ENCODE peak calls at places on chromosome 12, in five cellular contexts. K is K562, V is SK-N-SH, D is HepG2, Z is GM12892. H is an unnamed sample.

GRCh38 chr12:132430838-132431826 is 58.8 kb upstream of the FBRSL1 start:
- DNase-seq in K (no peak), Z (no peak), D (no peak), V (no peak), H (no peak)

GRCh38 chr12:65628061-65628460 is 196.2 kb upstream of the HMGA2 start:
- DNase-seq in K (no peak), V (no peak), Z (no peak), D (no peak), H (no peak)

GRCh38 chr12:59088673-59089072 is 168.4 kb upstream of the LRIG3 start:
- DNase-seq in V (no peak), D (no peak), K (no peak), Z (no peak), H (no peak)

GRCh38 chr12:62466018-62466595 is 519 bp upstream of the MON2 start:
- DNase-seq in D (peak), V (peak), Z (no peak), K (peak), H (peak)

GRCh38 chr12:13252616-13253015 is 56.1 kb downstream of the EMP1 start:
- DNase-seq in Z (no peak), K (no peak), V (no peak), D (no peak), H (no peak)

GRCh38 chr12:28879379-28879778 is 269.7 kb upstream of the FAR2 start:
- DNase-seq in D (no peak), Z (no peak), K (no peak), V (no peak), H (no peak)

GRCh38 chr12:92943482-92944250 is 14.6 kb upstream of the EEA1 start:
- DNase-seq in V (no peak), D (peak), Z (no peak), K (no peak), H (no peak)

GRCh38 chr12:121811434-121812319 is 7.9 kb downstream of the SETD1B start:
- DNase-seq in D (peak), K (peak), Z (peak), V (peak), H (peak)

GRCh38 chr12:109286252-109286651 is 22.8 kb downstream of the FOXN4 start:
- DNase-seq in D (no peak), V (no peak), K (no peak), Z (no peak), H (no peak)

GRCh38 chr12:69540606-69541386 is 44.5 kb upstream of the CCT2 start:
- DNase-seq in K (no peak), Z (no peak), D (no peak), V (no peak), H (no peak)

GRCh38 chr12:133073836-133074235 is 6.9 kb upstream of the ZNF140 start:
- DNase-seq in V (no peak), D (no peak), K (no peak), Z (no peak), H (no peak)

GRCh38 chr12:14597480-14597879 is 29.8 kb upstream of the PLBD1 start:
- DNase-seq in Z (no peak), K (no peak), D (no peak), V (no peak), H (no peak)

GRCh38 chr12:9798008-9798619 is 29.2 kb upstream of the KLRF1 start:
- DNase-seq in Z (no peak), D (peak), K (peak), V (no peak), H (no peak)

GRCh38 chr12:120468271-120468845 is 1.2 kb downstream of the SRSF9 start:
- DNase-seq in K (no peak), D (peak), V (peak), Z (no peak), H (no peak)

GRCh38 chr12:4353785-4354208 is 25.7 kb downstream of the FGF23 start:
- DNase-seq in K (no peak), V (peak), Z (no peak), D (no peak), H (no peak)

GRCh38 chr12:48996794-48997718 is 2.1 kb downstream of the DDN start:
- DNase-seq in Z (peak), K (peak), D (peak), V (peak), H (peak)

GRCh38 chr12:121810234-121810817 is 6.5 kb downstream of the SETD1B start:
- DNase-seq in D (no peak), Z (no peak), K (no peak), V (no peak), H (no peak)

GRCh38 chr12:77725611-77726010 is 105.1 kb upstream of the NAV3 start:
- DNase-seq in D (no peak), Z (no peak), K (no peak), V (no peak), H (no peak)

GRCh38 chr12:116196752-116197718 is 80.5 kb downstream of the MED13L start:
- DNase-seq in D (no peak), Z (no peak), V (peak), K (peak), H (no peak)

GRCh38 chr12:121713257-121714155 is 954 bp downstream of the TMEM120B start:
- DNase-seq in Z (no peak), V (no peak), K (peak), D (no peak), H (no peak)

GRCh38 chr12:130658106-130658505 is 58.0 kb downstream of the RIMBP2 start:
- DNase-seq in D (no peak), K (no peak), V (no peak), Z (no peak), H (no peak)

GRCh38 chr12:18799140-18799446 is 61.2 kb downstream of the CAPZA3 start:
- DNase-seq in Z (no peak), V (no peak), D (no peak), K (no peak), H (no peak)

DNA sequence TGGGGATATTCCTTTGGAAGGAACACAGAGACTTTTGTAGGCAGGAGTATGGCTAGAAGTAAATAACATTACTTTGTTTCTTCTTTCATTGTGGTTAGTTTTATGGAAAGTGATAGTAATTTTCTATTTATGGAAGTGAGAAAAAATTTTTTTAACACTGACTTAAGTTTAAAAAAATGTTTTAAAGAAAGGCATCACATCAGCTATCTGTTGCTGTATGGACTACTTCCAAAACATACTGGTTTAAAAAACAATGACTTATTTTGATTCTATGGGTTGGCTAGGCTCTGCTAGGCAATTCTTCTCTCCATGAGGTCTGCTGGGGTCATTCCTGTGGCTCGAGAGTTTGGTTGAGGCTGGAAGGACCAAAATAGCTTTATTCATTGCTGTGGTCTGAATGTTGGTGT is 31.7 kb upstream of the SLC38A2 start:
- DNase-seq in D (no peak), Z (no peak), V (no peak), K (no peak), H (no peak)
- TF ChIP-seq TAF1 in D (no peak), Z (no peak), V (no peak), K (no peak), H (no peak)

GRCh38 chr12:20105938-20106337 is 262.4 kb upstream of the PDE3A start:
- DNase-seq in D (no peak), V (no peak), Z (no peak), K (no peak), H (no peak)

GRCh38 chr12:20097561-20097960 is 270.8 kb upstream of the PDE3A start:
- DNase-seq in Z (no peak), D (no peak), V (no peak), K (no peak), H (no peak)

GRCh38 chr12:20096430-20096829 is 271.9 kb upstream of the PDE3A start:
- DNase-seq in V (no peak), Z (no peak), K (no peak), D (no peak), H (no peak)

GRCh38 chr12:20099395-20099976 is 268.9 kb upstream of the PDE3A start:
- DNase-seq in K (no peak), Z (no peak), D (no peak), V (no peak), H (no peak)

GRCh38 chr12:20101046-20101445 is 267.3 kb upstream of the PDE3A start:
- DNase-seq in V (no peak), D (no peak), Z (no peak), K (no peak), H (no peak)
- TF ChIP-seq TAF1 in V (no peak), D (no peak), Z (no peak), K (no peak), H (no peak)

GRCh38 chr12:73057428-73057827 is 785.3 kb downstream of the TRHDE start:
- DNase-seq in Z (no peak), D (no peak), K (no peak), V (peak), H (no peak)
- TF ChIP-seq TAF1 in Z (no peak), D (no peak), K (no peak), V (no peak), H (no peak)

DNA sequence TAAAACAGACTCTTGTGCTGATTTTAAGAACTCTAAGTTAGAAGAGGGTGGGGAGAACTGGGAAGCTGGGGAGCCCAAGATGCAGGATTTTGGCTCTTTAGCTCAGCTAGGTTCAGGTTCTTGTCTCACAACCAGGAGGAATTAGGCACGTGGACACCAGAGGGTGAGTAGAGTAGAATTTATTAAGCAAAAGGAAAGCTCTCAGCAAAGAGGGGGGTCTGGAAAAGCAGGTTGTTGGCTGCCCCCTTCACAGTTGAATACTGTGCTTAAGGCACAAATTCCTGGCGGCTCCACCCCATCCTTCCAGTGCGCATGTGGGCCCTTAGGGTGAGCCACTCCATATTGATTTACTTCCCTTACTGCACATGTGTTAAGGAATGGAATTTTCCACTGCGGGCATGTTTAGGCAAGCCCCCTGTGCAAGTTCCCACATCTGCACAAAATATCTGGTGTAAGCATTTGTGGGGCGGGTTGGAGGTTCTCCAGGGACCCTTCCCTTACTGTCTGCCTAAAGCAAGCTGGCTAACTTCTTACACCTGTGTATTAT is 142.0 kb downstream of the BICD1 start:
- DNase-seq in Z (no peak), D (no peak), K (no peak), V (no peak), H (no peak)
- TF ChIP-seq TAF1 in Z (no peak), D (no peak), K (no peak), V (no peak), H (no peak)

GRCh38 chr12:51349026-51349425 is 2.5 kb upstream of the CELA1 start:
- DNase-seq in V (no peak), K (no peak), Z (no peak), D (no peak), H (no peak)
- TF ChIP-seq TAF1 in V (no peak), K (no peak), Z (no peak), D (no peak), H (no peak)

H was measured in GM12891.